ENCODE peak calls at places on chromosomes 13 and 19, in nine cellular contexts. One of them, this sample, is unnamed.
A peak's percentile ranks its signal among the peaks of the same experiment; 100 is the strongest.

GRCh38 chr13:36353001-36353400 is 6.8 kb upstream of the SPART start:
- DNase-seq in activated CD4-positive, alpha-beta T cell treated with anti-CD3 and anti-CD28 coated beads for 1 hour: no peak
- DNase-seq in aorta: no peak
- DNase-seq in neuronal stem cell: no peak
- DNase-seq in body of pancreas: no peak
- DNase-seq in kidney tubule cell: no peak
- DNase-seq in progenitor cell of endocrine pancreas: no peak
- DNase-seq in T-helper 17 cell: no peak
- DNase-seq in ELR: no peak
- DNase-seq in this sample: no peak

GRCh38 chr13:51221674-51222509 is at the start of gene FAM124A:
- DNase-seq in activated CD4-positive, alpha-beta T cell treated with anti-CD3 and anti-CD28 coated beads for 1 hour: no peak
- DNase-seq in aorta: peak; percentile 87
- DNase-seq in neuronal stem cell: peak; percentile 70
- DNase-seq in body of pancreas: peak; percentile 38
- DNase-seq in kidney tubule cell: peak; percentile 59
- DNase-seq in progenitor cell of endocrine pancreas: peak; percentile 54
- DNase-seq in T-helper 17 cell: peak; percentile 21
- DNase-seq in ELR: peak; percentile 45
- DNase-seq in this sample: peak; percentile 4

GRCh38 chr13:38998739-38999138 is 8.1 kb upstream of the STOML3 start:
- DNase-seq in activated CD4-positive, alpha-beta T cell treated with anti-CD3 and anti-CD28 coated beads for 1 hour: no peak
- DNase-seq in aorta: no peak
- DNase-seq in neuronal stem cell: no peak
- DNase-seq in body of pancreas: no peak
- DNase-seq in kidney tubule cell: no peak
- DNase-seq in progenitor cell of endocrine pancreas: no peak
- DNase-seq in T-helper 17 cell: no peak
- DNase-seq in ELR: no peak
- DNase-seq in this sample: no peak

GRCh38 chr13:67120872-67121531 is 109.1 kb downstream of the PCDH9 start:
- DNase-seq in activated CD4-positive, alpha-beta T cell treated with anti-CD3 and anti-CD28 coated beads for 1 hour: no peak
- DNase-seq in aorta: no peak
- DNase-seq in neuronal stem cell: no peak
- DNase-seq in body of pancreas: no peak
- DNase-seq in kidney tubule cell: no peak
- DNase-seq in progenitor cell of endocrine pancreas: no peak
- DNase-seq in T-helper 17 cell: no peak
- DNase-seq in ELR: peak; percentile 75
- DNase-seq in this sample: no peak

GRCh38 chr19:485583-486236 is 10.6 kb upstream of the MADCAM1 start:
- DNase-seq in activated CD4-positive, alpha-beta T cell treated with anti-CD3 and anti-CD28 coated beads for 1 hour: no peak
- DNase-seq in aorta: no peak
- DNase-seq in neuronal stem cell: peak; percentile 75
- DNase-seq in body of pancreas: peak; percentile 75
- DNase-seq in kidney tubule cell: peak; percentile 76
- DNase-seq in progenitor cell of endocrine pancreas: no peak
- DNase-seq in T-helper 17 cell: no peak
- DNase-seq in ELR: peak; percentile 74
- DNase-seq in this sample: no peak

GRCh38 chr13:100921139-100921538 is 246.5 kb upstream of the TMTC4 start:
- DNase-seq in activated CD4-positive, alpha-beta T cell treated with anti-CD3 and anti-CD28 coated beads for 1 hour: no peak
- DNase-seq in aorta: no peak
- DNase-seq in neuronal stem cell: no peak
- DNase-seq in body of pancreas: no peak
- DNase-seq in kidney tubule cell: no peak
- DNase-seq in progenitor cell of endocrine pancreas: no peak
- DNase-seq in T-helper 17 cell: no peak
- DNase-seq in ELR: no peak
- DNase-seq in this sample: no peak

GRCh38 chr19:39304701-39305571 is 8.7 kb downstream of the IFNL1 start:
- DNase-seq in activated CD4-positive, alpha-beta T cell treated with anti-CD3 and anti-CD28 coated beads for 1 hour: no peak
- DNase-seq in aorta: peak; percentile 21
- DNase-seq in neuronal stem cell: no peak
- DNase-seq in body of pancreas: no peak
- DNase-seq in kidney tubule cell: no peak
- DNase-seq in progenitor cell of endocrine pancreas: no peak
- DNase-seq in T-helper 17 cell: no peak
- DNase-seq in ELR: no peak
- DNase-seq in this sample: no peak

GRCh38 chr13:87671031-87671823 is at the start of gene SLITRK5:
- DNase-seq in activated CD4-positive, alpha-beta T cell treated with anti-CD3 and anti-CD28 coated beads for 1 hour: peak; percentile 39
- DNase-seq in aorta: peak; percentile 91
- DNase-seq in neuronal stem cell: peak; percentile 78
- DNase-seq in body of pancreas: peak; percentile 71
- DNase-seq in kidney tubule cell: peak; percentile 73
- DNase-seq in progenitor cell of endocrine pancreas: peak; percentile 81
- DNase-seq in T-helper 17 cell: peak; percentile 25
- DNase-seq in ELR: peak; percentile 80
- DNase-seq in this sample: no peak

GRCh38 chr13:79966039-79966438 is 374.9 kb downstream of the SPRY2 start:
- DNase-seq in activated CD4-positive, alpha-beta T cell treated with anti-CD3 and anti-CD28 coated beads for 1 hour: no peak
- DNase-seq in aorta: no peak
- DNase-seq in neuronal stem cell: no peak
- DNase-seq in body of pancreas: no peak
- DNase-seq in kidney tubule cell: no peak
- DNase-seq in progenitor cell of endocrine pancreas: no peak
- DNase-seq in T-helper 17 cell: no peak
- DNase-seq in ELR: peak; percentile 4
- DNase-seq in this sample: no peak

GRCh38 chr19:53906211-53907192 is 2.6 kb upstream of the CACNG7 start:
- DNase-seq in activated CD4-positive, alpha-beta T cell treated with anti-CD3 and anti-CD28 coated beads for 1 hour: peak; percentile 54
- DNase-seq in aorta: peak; percentile 87
- DNase-seq in neuronal stem cell: peak; percentile 49
- DNase-seq in body of pancreas: peak; percentile 19
- DNase-seq in kidney tubule cell: no peak
- DNase-seq in progenitor cell of endocrine pancreas: peak; percentile 43
- DNase-seq in T-helper 17 cell: peak; percentile 66
- DNase-seq in ELR: peak; percentile 46
- DNase-seq in this sample: peak; percentile 46

GRCh38 chr13:93290503-93290902 is 63.9 kb downstream of the GPC6 start:
- DNase-seq in activated CD4-positive, alpha-beta T cell treated with anti-CD3 and anti-CD28 coated beads for 1 hour: no peak
- DNase-seq in aorta: no peak
- DNase-seq in neuronal stem cell: no peak
- DNase-seq in body of pancreas: no peak
- DNase-seq in kidney tubule cell: no peak
- DNase-seq in progenitor cell of endocrine pancreas: no peak
- DNase-seq in T-helper 17 cell: no peak
- DNase-seq in ELR: no peak
- DNase-seq in this sample: no peak

GRCh38 chr19:18469245-18470107 is 31.5 kb upstream of the ISYNA1 start:
- DNase-seq in activated CD4-positive, alpha-beta T cell treated with anti-CD3 and anti-CD28 coated beads for 1 hour: peak; percentile 42
- DNase-seq in aorta: peak; percentile 91
- DNase-seq in neuronal stem cell: no peak
- DNase-seq in body of pancreas: peak; percentile 66
- DNase-seq in kidney tubule cell: peak; percentile 87
- DNase-seq in progenitor cell of endocrine pancreas: peak; percentile 59
- DNase-seq in T-helper 17 cell: peak; percentile 56
- DNase-seq in ELR: peak; percentile 72
- DNase-seq in this sample: peak; percentile 20

GRCh38 chr19:18170714-18171255 is 2.8 kb upstream of the IFI30 start:
- DNase-seq in activated CD4-positive, alpha-beta T cell treated with anti-CD3 and anti-CD28 coated beads for 1 hour: no peak
- DNase-seq in aorta: no peak
- DNase-seq in neuronal stem cell: no peak
- DNase-seq in body of pancreas: peak; percentile 73
- DNase-seq in kidney tubule cell: no peak
- DNase-seq in progenitor cell of endocrine pancreas: no peak
- DNase-seq in T-helper 17 cell: no peak
- DNase-seq in ELR: no peak
- DNase-seq in this sample: no peak

GRCh38 chr19:30034321-30034720 is 92.3 kb downstream of the URI1 start:
- DNase-seq in activated CD4-positive, alpha-beta T cell treated with anti-CD3 and anti-CD28 coated beads for 1 hour: no peak
- DNase-seq in aorta: no peak
- DNase-seq in neuronal stem cell: no peak
- DNase-seq in body of pancreas: no peak
- DNase-seq in kidney tubule cell: no peak
- DNase-seq in progenitor cell of endocrine pancreas: no peak
- DNase-seq in T-helper 17 cell: no peak
- DNase-seq in ELR: no peak
- DNase-seq in this sample: no peak

GRCh38 chr13:93260591-93260990 is 34.0 kb downstream of the GPC6 start:
- DNase-seq in activated CD4-positive, alpha-beta T cell treated with anti-CD3 and anti-CD28 coated beads for 1 hour: no peak
- DNase-seq in aorta: no peak
- DNase-seq in neuronal stem cell: no peak
- DNase-seq in body of pancreas: no peak
- DNase-seq in kidney tubule cell: no peak
- DNase-seq in progenitor cell of endocrine pancreas: no peak
- DNase-seq in T-helper 17 cell: no peak
- DNase-seq in ELR: peak; percentile 21
- DNase-seq in this sample: no peak

GRCh38 chr13:46751811-46752635 is 44.9 kb downstream of the ESD start:
- DNase-seq in activated CD4-positive, alpha-beta T cell treated with anti-CD3 and anti-CD28 coated beads for 1 hour: peak; percentile 9
- DNase-seq in aorta: no peak
- DNase-seq in neuronal stem cell: no peak
- DNase-seq in body of pancreas: peak; percentile 34
- DNase-seq in kidney tubule cell: peak; percentile 69
- DNase-seq in progenitor cell of endocrine pancreas: no peak
- DNase-seq in T-helper 17 cell: no peak
- DNase-seq in ELR: peak; percentile 46
- DNase-seq in this sample: no peak

GRCh38 chr13:34410653-34411052 is 531.4 kb upstream of the NBEA start:
- DNase-seq in activated CD4-positive, alpha-beta T cell treated with anti-CD3 and anti-CD28 coated beads for 1 hour: no peak
- DNase-seq in aorta: no peak
- DNase-seq in neuronal stem cell: no peak
- DNase-seq in body of pancreas: no peak
- DNase-seq in kidney tubule cell: no peak
- DNase-seq in progenitor cell of endocrine pancreas: no peak
- DNase-seq in T-helper 17 cell: no peak
- DNase-seq in ELR: no peak
- DNase-seq in this sample: no peak

GRCh38 chr13:34748561-34748960 is 193.5 kb upstream of the NBEA start:
- DNase-seq in activated CD4-positive, alpha-beta T cell treated with anti-CD3 and anti-CD28 coated beads for 1 hour: no peak
- DNase-seq in aorta: no peak
- DNase-seq in neuronal stem cell: no peak
- DNase-seq in body of pancreas: no peak
- DNase-seq in kidney tubule cell: peak; percentile 95
- DNase-seq in progenitor cell of endocrine pancreas: no peak
- DNase-seq in T-helper 17 cell: no peak
- DNase-seq in ELR: no peak
- DNase-seq in this sample: no peak

GRCh38 chr19:4657262-4657661 is 12.9 kb downstream of the MYDGF start:
- DNase-seq in activated CD4-positive, alpha-beta T cell treated with anti-CD3 and anti-CD28 coated beads for 1 hour: no peak
- DNase-seq in aorta: no peak
- DNase-seq in neuronal stem cell: no peak
- DNase-seq in body of pancreas: no peak
- DNase-seq in kidney tubule cell: no peak
- DNase-seq in progenitor cell of endocrine pancreas: no peak
- DNase-seq in T-helper 17 cell: no peak
- DNase-seq in ELR: no peak
- DNase-seq in this sample: no peak

GRCh38 chr13:63190742-63191141 is 1775.1 kb upstream of the PCDH20 start:
- DNase-seq in activated CD4-positive, alpha-beta T cell treated with anti-CD3 and anti-CD28 coated beads for 1 hour: no peak
- DNase-seq in aorta: no peak
- DNase-seq in neuronal stem cell: no peak
- DNase-seq in body of pancreas: no peak
- DNase-seq in kidney tubule cell: peak; percentile 94
- DNase-seq in progenitor cell of endocrine pancreas: no peak
- DNase-seq in T-helper 17 cell: no peak
- DNase-seq in ELR: peak; percentile 81
- DNase-seq in this sample: no peak

GRCh38 chr19:14440049-14440448 is 6.9 kb downstream of the PKN1 start:
- DNase-seq in activated CD4-positive, alpha-beta T cell treated with anti-CD3 and anti-CD28 coated beads for 1 hour: peak; percentile 64
- DNase-seq in aorta: peak; percentile 86
- DNase-seq in neuronal stem cell: no peak
- DNase-seq in body of pancreas: peak; percentile 70
- DNase-seq in kidney tubule cell: no peak
- DNase-seq in progenitor cell of endocrine pancreas: no peak
- DNase-seq in T-helper 17 cell: peak; percentile 59
- DNase-seq in ELR: no peak
- DNase-seq in this sample: peak; percentile 47

GRCh38 chr19:15562861-15563260 is 52.2 kb upstream of the CYP4F8 start:
- DNase-seq in activated CD4-positive, alpha-beta T cell treated with anti-CD3 and anti-CD28 coated beads for 1 hour: no peak
- DNase-seq in aorta: no peak
- DNase-seq in neuronal stem cell: no peak
- DNase-seq in body of pancreas: peak; percentile 31
- DNase-seq in kidney tubule cell: peak; percentile 29
- DNase-seq in progenitor cell of endocrine pancreas: no peak
- DNase-seq in T-helper 17 cell: no peak
- DNase-seq in ELR: no peak
- DNase-seq in this sample: no peak

GRCh38 chr13:31175847-31176536 is 14.3 kb upstream of the HSPH1 start:
- DNase-seq in activated CD4-positive, alpha-beta T cell treated with anti-CD3 and anti-CD28 coated beads for 1 hour: no peak
- DNase-seq in aorta: no peak
- DNase-seq in neuronal stem cell: no peak
- DNase-seq in body of pancreas: no peak
- DNase-seq in kidney tubule cell: no peak
- DNase-seq in progenitor cell of endocrine pancreas: no peak
- DNase-seq in T-helper 17 cell: no peak
- DNase-seq in ELR: no peak
- DNase-seq in this sample: no peak

GRCh38 chr13:91368676-91369425 is 21.4 kb downstream of the MIR17HG start:
- DNase-seq in activated CD4-positive, alpha-beta T cell treated with anti-CD3 and anti-CD28 coated beads for 1 hour: no peak
- DNase-seq in aorta: no peak
- DNase-seq in neuronal stem cell: no peak
- DNase-seq in body of pancreas: no peak
- DNase-seq in kidney tubule cell: peak; percentile 24
- DNase-seq in progenitor cell of endocrine pancreas: no peak
- DNase-seq in T-helper 17 cell: no peak
- DNase-seq in ELR: no peak
- DNase-seq in this sample: no peak

GRCh38 chr13:95207769-95208366 is 93.4 kb downstream of the ABCC4 start:
- DNase-seq in activated CD4-positive, alpha-beta T cell treated with anti-CD3 and anti-CD28 coated beads for 1 hour: no peak
- DNase-seq in aorta: no peak
- DNase-seq in neuronal stem cell: no peak
- DNase-seq in body of pancreas: no peak
- DNase-seq in kidney tubule cell: no peak
- DNase-seq in progenitor cell of endocrine pancreas: no peak
- DNase-seq in T-helper 17 cell: no peak
- DNase-seq in ELR: no peak
- DNase-seq in this sample: no peak

GRCh38 chr19:7942981-7943443 is 454 bp downstream of the TIMM44 start:
- DNase-seq in activated CD4-positive, alpha-beta T cell treated with anti-CD3 and anti-CD28 coated beads for 1 hour: no peak
- DNase-seq in aorta: no peak
- DNase-seq in neuronal stem cell: no peak
- DNase-seq in body of pancreas: peak; percentile 34
- DNase-seq in kidney tubule cell: peak; percentile 17
- DNase-seq in progenitor cell of endocrine pancreas: no peak
- DNase-seq in T-helper 17 cell: no peak
- DNase-seq in ELR: peak; percentile 35
- DNase-seq in this sample: no peak

GRCh38 chr13:109874921-109875454 is 88.6 kb upstream of the IRS2 start:
- DNase-seq in activated CD4-positive, alpha-beta T cell treated with anti-CD3 and anti-CD28 coated beads for 1 hour: no peak
- DNase-seq in aorta: no peak
- DNase-seq in neuronal stem cell: no peak
- DNase-seq in body of pancreas: no peak
- DNase-seq in kidney tubule cell: peak; percentile 31
- DNase-seq in progenitor cell of endocrine pancreas: no peak
- DNase-seq in T-helper 17 cell: no peak
- DNase-seq in ELR: peak; percentile 5
- DNase-seq in this sample: no peak

GRCh38 chr19:4369888-4370260 is 26.5 kb downstream of the MPND start:
- DNase-seq in activated CD4-positive, alpha-beta T cell treated with anti-CD3 and anti-CD28 coated beads for 1 hour: peak; percentile 66
- DNase-seq in aorta: no peak
- DNase-seq in neuronal stem cell: no peak
- DNase-seq in body of pancreas: no peak
- DNase-seq in kidney tubule cell: peak; percentile 52
- DNase-seq in progenitor cell of endocrine pancreas: no peak
- DNase-seq in T-helper 17 cell: peak; percentile 65
- DNase-seq in ELR: no peak
- DNase-seq in this sample: peak; percentile 43

GRCh38 chr13:101530293-101530692 is 77.8 kb downstream of the ITGBL1 start:
- DNase-seq in activated CD4-positive, alpha-beta T cell treated with anti-CD3 and anti-CD28 coated beads for 1 hour: no peak
- DNase-seq in aorta: no peak
- DNase-seq in neuronal stem cell: no peak
- DNase-seq in body of pancreas: no peak
- DNase-seq in kidney tubule cell: no peak
- DNase-seq in progenitor cell of endocrine pancreas: no peak
- DNase-seq in T-helper 17 cell: no peak
- DNase-seq in ELR: no peak
- DNase-seq in this sample: no peak

GRCh38 chr13:45336025-45336800 is 4.8 kb downstream of the TPT1 start:
- DNase-seq in activated CD4-positive, alpha-beta T cell treated with anti-CD3 and anti-CD28 coated beads for 1 hour: no peak
- DNase-seq in aorta: no peak
- DNase-seq in neuronal stem cell: no peak
- DNase-seq in body of pancreas: no peak
- DNase-seq in kidney tubule cell: no peak
- DNase-seq in progenitor cell of endocrine pancreas: no peak
- DNase-seq in T-helper 17 cell: no peak
- DNase-seq in ELR: no peak
- DNase-seq in this sample: no peak

GRCh38 chr13:102225892-102226291 is 176.0 kb downstream of the FGF14 start:
- DNase-seq in activated CD4-positive, alpha-beta T cell treated with anti-CD3 and anti-CD28 coated beads for 1 hour: no peak
- DNase-seq in aorta: no peak
- DNase-seq in neuronal stem cell: no peak
- DNase-seq in body of pancreas: no peak
- DNase-seq in kidney tubule cell: no peak
- DNase-seq in progenitor cell of endocrine pancreas: no peak
- DNase-seq in T-helper 17 cell: no peak
- DNase-seq in ELR: no peak
- DNase-seq in this sample: no peak

This sample was measured in activated naive CD8-positive, alpha-beta T cell treated with anti-CD3 and anti-CD28 coated beads, Interleukin-2, amount 50 U/mL, for 16 hours.